ENCODE peak calls at places on chromosomes 1 and 21, in seven cellular contexts. One of them, this sample, is unnamed. For H3K4me1 and H3K9me3, the result is how much of the 10 kb centered on the place peaks cover.

GRCh38 chr1:113146242-113147072 is 73.5 kb downstream of the LRIG2 start:
- DNase-seq in adrenal gland: no peak
- DNase-seq in psoas muscle: no peak
- DNase-seq in right lobe of liver: no peak
- DNase-seq in naive thymus-derived CD4-positive, alpha-beta T cell: peak
- DNase-seq in neuronal stem cell: no peak
- DNase-seq in HCT116: no peak
- DNase-seq in this sample: no peak

GRCh38 chr1:26346274-26347033 is 7.5 kb downstream of the CRYBG2 start:
- DNase-seq in adrenal gland: no peak
- DNase-seq in psoas muscle: no peak
- DNase-seq in right lobe of liver: no peak
- DNase-seq in naive thymus-derived CD4-positive, alpha-beta T cell: no peak
- DNase-seq in neuronal stem cell: no peak
- DNase-seq in HCT116: no peak
- DNase-seq in this sample: no peak

GRCh38 chr1:160428655-160429054 is 28.3 kb downstream of the VANGL2 start:
- DNase-seq in adrenal gland: peak
- DNase-seq in psoas muscle: no peak
- DNase-seq in right lobe of liver: peak
- DNase-seq in naive thymus-derived CD4-positive, alpha-beta T cell: peak
- DNase-seq in neuronal stem cell: no peak
- DNase-seq in HCT116: peak
- DNase-seq in this sample: no peak

GRCh38 chr1:204089044-204089751 is 16.3 kb downstream of the SOX13 start:
- DNase-seq in adrenal gland: peak
- DNase-seq in psoas muscle: peak
- DNase-seq in right lobe of liver: no peak
- DNase-seq in naive thymus-derived CD4-positive, alpha-beta T cell: no peak
- DNase-seq in neuronal stem cell: no peak
- DNase-seq in HCT116: no peak
- DNase-seq in this sample: no peak

GRCh38 chr1:27726173-27726793 is 522 bp downstream of the FAM76A start:
- DNase-seq in adrenal gland: peak
- DNase-seq in psoas muscle: peak
- DNase-seq in right lobe of liver: peak
- DNase-seq in naive thymus-derived CD4-positive, alpha-beta T cell: no peak
- DNase-seq in neuronal stem cell: no peak
- DNase-seq in HCT116: peak
- DNase-seq in this sample: peak

GRCh38 chr1:248800459-248800858 is 25.3 kb downstream of the SH3BP5L start:
- DNase-seq in adrenal gland: no peak
- DNase-seq in psoas muscle: no peak
- DNase-seq in right lobe of liver: no peak
- DNase-seq in naive thymus-derived CD4-positive, alpha-beta T cell: no peak
- DNase-seq in neuronal stem cell: no peak
- DNase-seq in HCT116: no peak
- DNase-seq in this sample: no peak

GRCh38 chr1:8450312-8450711 is 132.4 kb downstream of the SLC45A1 start:
- DNase-seq in adrenal gland: no peak
- DNase-seq in psoas muscle: no peak
- DNase-seq in right lobe of liver: no peak
- DNase-seq in naive thymus-derived CD4-positive, alpha-beta T cell: no peak
- DNase-seq in neuronal stem cell: no peak
- DNase-seq in HCT116: no peak
- DNase-seq in this sample: no peak

GRCh38 chr1:205542367-205542766 is 37.9 kb downstream of the CDK18 start:
- DNase-seq in adrenal gland: no peak
- DNase-seq in psoas muscle: peak
- DNase-seq in right lobe of liver: no peak
- DNase-seq in naive thymus-derived CD4-positive, alpha-beta T cell: no peak
- DNase-seq in neuronal stem cell: no peak
- DNase-seq in HCT116: no peak
- DNase-seq in this sample: no peak

GRCh38 chr1:181366910-181367309 is 116.4 kb upstream of the CACNA1E start:
- DNase-seq in adrenal gland: no peak
- DNase-seq in psoas muscle: no peak
- DNase-seq in right lobe of liver: no peak
- DNase-seq in naive thymus-derived CD4-positive, alpha-beta T cell: no peak
- DNase-seq in neuronal stem cell: no peak
- DNase-seq in HCT116: no peak
- DNase-seq in this sample: no peak

GRCh38 chr1:152886758-152887409 is 8.8 kb downstream of the SMCP start:
- DNase-seq in adrenal gland: no peak
- DNase-seq in psoas muscle: no peak
- DNase-seq in right lobe of liver: no peak
- DNase-seq in naive thymus-derived CD4-positive, alpha-beta T cell: no peak
- DNase-seq in neuronal stem cell: no peak
- DNase-seq in HCT116: no peak
- DNase-seq in this sample: no peak

GRCh38 chr1:225318706-225319575 is 108.9 kb downstream of the LBR start:
- DNase-seq in adrenal gland: peak
- DNase-seq in psoas muscle: no peak
- DNase-seq in right lobe of liver: no peak
- DNase-seq in naive thymus-derived CD4-positive, alpha-beta T cell: no peak
- DNase-seq in neuronal stem cell: peak
- DNase-seq in HCT116: peak
- DNase-seq in this sample: no peak

GRCh38 chr1:30320581-30320890 is 402.8 kb downstream of the MATN1 start:
- DNase-seq in adrenal gland: peak
- DNase-seq in psoas muscle: no peak
- DNase-seq in right lobe of liver: no peak
- DNase-seq in naive thymus-derived CD4-positive, alpha-beta T cell: no peak
- DNase-seq in neuronal stem cell: no peak
- DNase-seq in HCT116: no peak
- DNase-seq in this sample: no peak

GRCh38 chr1:22551591-22552370 is 11.5 kb upstream of the EPHA8 start:
- DNase-seq in adrenal gland: no peak
- DNase-seq in psoas muscle: no peak
- DNase-seq in right lobe of liver: no peak
- DNase-seq in naive thymus-derived CD4-positive, alpha-beta T cell: no peak
- DNase-seq in neuronal stem cell: no peak
- DNase-seq in HCT116: no peak
- DNase-seq in this sample: no peak

GRCh38 chr1:149962039-149962647 is 25.5 kb upstream of the MTMR11 start:
- DNase-seq in adrenal gland: peak
- DNase-seq in psoas muscle: no peak
- DNase-seq in right lobe of liver: no peak
- DNase-seq in naive thymus-derived CD4-positive, alpha-beta T cell: peak
- DNase-seq in neuronal stem cell: peak
- DNase-seq in HCT116: peak
- DNase-seq in this sample: peak

GRCh38 chr1:32998997-32999396 is 34.4 kb upstream of the RNF19B start:
- DNase-seq in adrenal gland: peak
- DNase-seq in psoas muscle: no peak
- DNase-seq in right lobe of liver: peak
- DNase-seq in naive thymus-derived CD4-positive, alpha-beta T cell: no peak
- DNase-seq in neuronal stem cell: no peak
- DNase-seq in HCT116: no peak
- DNase-seq in this sample: no peak

GRCh38 chr1:46003315-46003714 is 129.1 kb downstream of the PIK3R3 start:
- DNase-seq in adrenal gland: peak
- DNase-seq in psoas muscle: peak
- DNase-seq in right lobe of liver: peak
- DNase-seq in naive thymus-derived CD4-positive, alpha-beta T cell: no peak
- DNase-seq in neuronal stem cell: no peak
- DNase-seq in HCT116: no peak
- DNase-seq in this sample: peak

GRCh38 chr1:26524181-26524580 is 5.4 kb upstream of the RPS6KA1 start:
- DNase-seq in adrenal gland: no peak
- DNase-seq in psoas muscle: no peak
- DNase-seq in right lobe of liver: no peak
- DNase-seq in naive thymus-derived CD4-positive, alpha-beta T cell: no peak
- DNase-seq in neuronal stem cell: no peak
- DNase-seq in HCT116: no peak
- DNase-seq in this sample: no peak

GRCh38 chr1:54581621-54582035 is 33.6 kb downstream of the ACOT11 start:
- DNase-seq in adrenal gland: peak
- DNase-seq in psoas muscle: peak
- DNase-seq in right lobe of liver: peak
- DNase-seq in naive thymus-derived CD4-positive, alpha-beta T cell: no peak
- DNase-seq in neuronal stem cell: no peak
- DNase-seq in HCT116: peak
- DNase-seq in this sample: peak

GRCh38 chr1:216074196-216074595 is 349.1 kb downstream of the USH2A start:
- DNase-seq in adrenal gland: no peak
- DNase-seq in psoas muscle: no peak
- DNase-seq in right lobe of liver: no peak
- DNase-seq in naive thymus-derived CD4-positive, alpha-beta T cell: no peak
- DNase-seq in neuronal stem cell: no peak
- DNase-seq in HCT116: no peak
- DNase-seq in this sample: no peak

GRCh38 chr1:92961896-92962752 is 862 bp upstream of the DIPK1A start:
- DNase-seq in adrenal gland: peak
- DNase-seq in psoas muscle: peak
- DNase-seq in right lobe of liver: no peak
- DNase-seq in naive thymus-derived CD4-positive, alpha-beta T cell: peak
- DNase-seq in neuronal stem cell: peak
- DNase-seq in HCT116: peak
- DNase-seq in this sample: peak

GRCh38 chr1:43509740-43510375 is 20.8 kb upstream of the PTPRF start:
- DNase-seq in adrenal gland: no peak
- DNase-seq in psoas muscle: no peak
- DNase-seq in right lobe of liver: no peak
- DNase-seq in naive thymus-derived CD4-positive, alpha-beta T cell: no peak
- DNase-seq in neuronal stem cell: no peak
- DNase-seq in HCT116: no peak
- DNase-seq in this sample: no peak

GRCh38 chr21:39664586-39664985 is 51.8 kb downstream of the B3GALT5 start:
- DNase-seq in adrenal gland: no peak
- DNase-seq in psoas muscle: no peak
- DNase-seq in right lobe of liver: no peak
- DNase-seq in naive thymus-derived CD4-positive, alpha-beta T cell: no peak
- DNase-seq in neuronal stem cell: no peak
- DNase-seq in HCT116: no peak
- DNase-seq in this sample: no peak

GRCh38 chr1:1196431-1197187 is 9.8 kb downstream of the TNFRSF18 start:
- DNase-seq in adrenal gland: no peak
- DNase-seq in psoas muscle: peak
- DNase-seq in right lobe of liver: peak
- DNase-seq in naive thymus-derived CD4-positive, alpha-beta T cell: no peak
- DNase-seq in neuronal stem cell: no peak
- DNase-seq in HCT116: no peak
- DNase-seq in this sample: no peak

GRCh38 chr1:25105836-25106235 is 126.5 kb downstream of the SYF2 start:
- DNase-seq in adrenal gland: no peak
- DNase-seq in psoas muscle: no peak
- DNase-seq in right lobe of liver: no peak
- DNase-seq in naive thymus-derived CD4-positive, alpha-beta T cell: no peak
- DNase-seq in neuronal stem cell: no peak
- DNase-seq in HCT116: no peak
- DNase-seq in this sample: no peak

GRCh38 chr1:33828654-33829053 is 35.2 kb upstream of the HMGB4 start:
- DNase-seq in adrenal gland: no peak
- DNase-seq in psoas muscle: no peak
- DNase-seq in right lobe of liver: no peak
- DNase-seq in naive thymus-derived CD4-positive, alpha-beta T cell: no peak
- DNase-seq in neuronal stem cell: no peak
- DNase-seq in HCT116: no peak
- DNase-seq in this sample: peak

GRCh38 chr1:88216441-88216840 is 467.6 kb upstream of the PKN2 start:
- DNase-seq in adrenal gland: no peak
- DNase-seq in psoas muscle: no peak
- DNase-seq in right lobe of liver: no peak
- DNase-seq in naive thymus-derived CD4-positive, alpha-beta T cell: no peak
- DNase-seq in neuronal stem cell: no peak
- DNase-seq in HCT116: no peak
- DNase-seq in this sample: no peak

GRCh38 chr1:58437623-58438022 is 108.9 kb downstream of the OMA1 start:
- DNase-seq in adrenal gland: no peak
- DNase-seq in psoas muscle: no peak
- DNase-seq in right lobe of liver: no peak
- DNase-seq in naive thymus-derived CD4-positive, alpha-beta T cell: no peak
- DNase-seq in neuronal stem cell: no peak
- DNase-seq in HCT116: no peak
- DNase-seq in this sample: no peak

GRCh38 chr21:14223365-14223764 is 7.4 kb downstream of the RBM11 start:
- DNase-seq in adrenal gland: no peak
- DNase-seq in psoas muscle: no peak
- DNase-seq in right lobe of liver: no peak
- DNase-seq in naive thymus-derived CD4-positive, alpha-beta T cell: no peak
- DNase-seq in neuronal stem cell: no peak
- DNase-seq in HCT116: no peak
- DNase-seq in this sample: no peak
- H3K4me1 ChIP-seq in adrenal gland: under half
- H3K4me1 ChIP-seq in psoas muscle: under half
- H3K4me1 ChIP-seq in right lobe of liver: under half
- H3K4me1 ChIP-seq in naive thymus-derived CD4-positive, alpha-beta T cell: under half
- H3K4me1 ChIP-seq in neuronal stem cell: under half
- H3K4me1 ChIP-seq in HCT116: under half
- H3K4me1 ChIP-seq in this sample: under half

GRCh38 chr1:244857761-244858160 is 6.6 kb downstream of the HNRNPU start:
- DNase-seq in adrenal gland: no peak
- DNase-seq in psoas muscle: no peak
- DNase-seq in right lobe of liver: no peak
- DNase-seq in naive thymus-derived CD4-positive, alpha-beta T cell: no peak
- DNase-seq in neuronal stem cell: no peak
- DNase-seq in HCT116: no peak
- DNase-seq in this sample: no peak
- H3K4me3 ChIP-seq in adrenal gland: no peak
- H3K4me3 ChIP-seq in psoas muscle: no peak
- H3K4me3 ChIP-seq in right lobe of liver: no peak
- H3K4me3 ChIP-seq in naive thymus-derived CD4-positive, alpha-beta T cell: no peak
- H3K4me3 ChIP-seq in neuronal stem cell: no peak
- H3K4me3 ChIP-seq in HCT116: no peak
- H3K4me3 ChIP-seq in this sample: no peak

DNA sequence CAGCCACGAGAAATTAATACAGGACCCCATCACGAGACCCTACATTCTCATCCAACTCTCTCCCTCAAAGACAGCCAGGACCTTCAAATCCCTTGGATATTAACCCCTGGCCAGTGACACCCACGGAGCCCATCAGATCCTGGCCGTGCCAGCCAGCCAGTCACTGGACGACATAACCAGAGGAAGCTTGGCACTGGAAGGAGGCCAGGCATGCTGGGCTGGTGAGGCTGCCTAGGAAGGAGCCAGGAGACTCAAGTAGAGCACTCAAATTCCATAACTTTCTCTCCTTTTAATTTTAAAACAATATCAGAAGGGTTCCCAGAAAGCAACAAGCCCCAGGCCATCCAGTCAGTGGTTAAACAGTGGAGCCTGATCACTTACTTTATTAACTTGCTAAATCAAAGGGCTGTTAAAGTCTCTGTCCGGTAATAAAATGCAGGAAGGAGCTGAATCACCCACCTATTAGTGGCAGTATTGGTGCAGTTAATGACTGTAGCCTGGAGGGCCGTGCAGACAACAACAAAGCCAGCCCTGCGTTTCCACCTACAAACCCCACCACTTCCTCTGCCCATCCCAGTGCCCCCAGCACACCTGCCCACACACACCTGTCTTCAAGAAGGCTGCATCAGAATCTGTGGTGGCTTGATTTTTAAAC is 78.0 kb downstream of the HIVEP3 start:
- DNase-seq in adrenal gland: no peak
- DNase-seq in psoas muscle: no peak
- DNase-seq in right lobe of liver: no peak
- DNase-seq in naive thymus-derived CD4-positive, alpha-beta T cell: no peak
- DNase-seq in neuronal stem cell: no peak
- DNase-seq in HCT116: peak
- DNase-seq in this sample: no peak
- H3K9me3 ChIP-seq in adrenal gland: under half
- H3K9me3 ChIP-seq in psoas muscle: under half
- H3K9me3 ChIP-seq in right lobe of liver: under half
- H3K9me3 ChIP-seq in naive thymus-derived CD4-positive, alpha-beta T cell: under half
- H3K9me3 ChIP-seq in neuronal stem cell: under half
- H3K9me3 ChIP-seq in HCT116: under half
- H3K9me3 ChIP-seq in this sample: under half

GRCh38 chr21:28632718-28633408 is 359.8 kb downstream of the LTN1 start:
- DNase-seq in adrenal gland: peak
- DNase-seq in psoas muscle: no peak
- DNase-seq in right lobe of liver: no peak
- DNase-seq in naive thymus-derived CD4-positive, alpha-beta T cell: no peak
- DNase-seq in neuronal stem cell: peak
- DNase-seq in HCT116: no peak
- DNase-seq in this sample: no peak
- H3K4me1 ChIP-seq in adrenal gland: under half
- H3K4me1 ChIP-seq in psoas muscle: under half
- H3K4me1 ChIP-seq in right lobe of liver: under half
- H3K4me1 ChIP-seq in naive thymus-derived CD4-positive, alpha-beta T cell: under half
- H3K4me1 ChIP-seq in neuronal stem cell: under half
- H3K4me1 ChIP-seq in HCT116: under half
- H3K4me1 ChIP-seq in this sample: under half